ENCODE peak calls at places on chromosomes 4 and X, in five cellular contexts. B is GM06990, K is testis, E is PC-3, G is astrocyte of the spinal cord. P is an unnamed sample.

GRCh38 chr4:149347139-149347538 is 468.5 kb downstream of the IQCM start:
- DNase-seq in E (no peak), G (no peak), K (no peak), B (no peak), P (no peak)

GRCh38 chr4:48241731-48242130 is 27.9 kb downstream of the TEC start:
- DNase-seq in B (no peak), K (no peak), G (no peak), E (no peak), P (no peak)

GRCh38 chr4:3192188-3192587 is 56.8 kb upstream of the MSANTD1 start:
- DNase-seq in K (no peak), E (no peak), G (no peak), B (no peak), P (no peak)

GRCh38 chr4:162497564-162498167 is 333.9 kb upstream of the FSTL5 start:
- DNase-seq in K (no peak), B (no peak), G (peak; percentile 48), E (peak; percentile 42), P (no peak)

GRCh38 chr4:26784207-26784606 is 76.4 kb upstream of the STIM2 start:
- DNase-seq in E (no peak), B (no peak), K (no peak), G (no peak), P (no peak)

GRCh38 chr4:153428816-153429592 is 37.2 kb upstream of the TMEM131L start:
- DNase-seq in K (no peak), E (no peak), B (no peak), G (no peak), P (no peak)

GRCh38 chr4:41212221-41213203 is 1.8 kb downstream of the APBB2 start:
- DNase-seq in K (peak; percentile 46), B (no peak), G (peak; percentile 69), E (peak; percentile 72), P (peak; percentile 62)

GRCh38 chrX:111151764-111152163 is 55.8 kb downstream of the PAK3 start:
- DNase-seq in G (no peak), K (no peak), E (peak; percentile 61), B (no peak), P (no peak)

GRCh38 chr4:149823770-149824221 is 8.2 kb upstream of the IQCM start:
- DNase-seq in E (peak; percentile 79), B (no peak), K (no peak), G (peak; percentile 87), P (no peak)

GRCh38 chrX:9538544-9539045 is 73.7 kb downstream of the TBL1X start:
- DNase-seq in B (no peak), K (peak; percentile 54), E (no peak), G (no peak), P (peak; percentile 62)

GRCh38 chrX:136528645-136529315 is 3.2 kb upstream of the VGLL1 start:
- DNase-seq in K (no peak), E (peak; percentile 52), B (no peak), G (no peak), P (no peak)

GRCh38 chr4:4866124-4866832 is 6.8 kb downstream of the MSX1 start:
- DNase-seq in B (peak; percentile 44), G (peak; percentile 27), K (no peak), E (no peak), P (no peak)

GRCh38 chrX:52346462-52347165 is 22.2 kb upstream of the XAGE2 start:
- DNase-seq in B (no peak), K (no peak), G (no peak), E (peak; percentile 84), P (no peak)

GRCh38 chr4:11773798-11774197 is 345.1 kb upstream of the HS3ST1 start:
- DNase-seq in B (no peak), G (no peak), K (no peak), E (no peak), P (no peak)

GRCh38 chr4:186304816-186305520 is 39.0 kb downstream of the F11 start:
- DNase-seq in E (no peak), B (no peak), G (no peak), K (no peak), P (no peak)

GRCh38 chr4:179399054-179399782 is 1957.0 kb upstream of the AGA start:
- DNase-seq in E (no peak), B (no peak), K (no peak), G (no peak), P (no peak)

GRCh38 chr4:657338-658030 is 16.6 kb downstream of the ATP5ME start:
- DNase-seq in E (no peak), K (no peak), G (no peak), B (no peak), P (no peak)

GRCh38 chrX:102765217-102765616 is 44.7 kb downstream of the GPRASP3 start:
- DNase-seq in B (no peak), K (no peak), E (peak; percentile 85), G (peak; percentile 60), P (no peak)

GRCh38 chrX:7582191-7582590 is 260.8 kb upstream of the VCX start:
- DNase-seq in K (no peak), E (no peak), G (no peak), B (no peak), P (no peak)

GRCh38 chr4:111209706-111210105 is 586.8 kb upstream of the PITX2 start:
- DNase-seq in G (no peak), K (no peak), E (no peak), B (no peak), P (no peak)

GRCh38 chrX:65712005-65712861 is 44.8 kb downstream of the MSN start:
- DNase-seq in B (no peak), E (no peak), G (no peak), K (no peak), P (no peak)

GRCh38 chr4:26239796-26240195 is 81.0 kb upstream of the RBPJ start:
- DNase-seq in K (no peak), E (no peak), B (no peak), G (no peak), P (no peak)

GRCh38 chr4:8315343-8316250 is 46.0 kb downstream of the HTRA3 start:
- DNase-seq in B (no peak), K (peak; percentile 49), G (peak; percentile 79), E (peak; percentile 80), P (no peak)

GRCh38 chrX:100677616-100678181 is 33.7 kb downstream of the SRPX2 start:
- DNase-seq in E (no peak), K (no peak), B (no peak), G (peak; percentile 53), P (no peak)

GRCh38 chr4:70946944-70947343 is 44.8 kb downstream of the MOB1B start:
- DNase-seq in E (no peak), K (no peak), G (no peak), B (no peak), P (no peak)

GRCh38 chr4:72357908-72358307 is 211.1 kb downstream of the ADAMTS3 start:
- DNase-seq in K (no peak), B (no peak), G (no peak), E (no peak), P (no peak)

GRCh38 chr4:30605616-30606015 is 114.6 kb upstream of the PCDH7 start:
- DNase-seq in G (peak; percentile 36), K (no peak), B (no peak), E (no peak), P (no peak)

GRCh38 chrX:105323951-105324350 is 103.5 kb upstream of the TEX13A start:
- DNase-seq in E (peak; percentile 84), G (peak; percentile 66), K (no peak), B (no peak), P (no peak)

GRCh38 chr4:169115897-169116254 is 105.8 kb upstream of the CBR4 start:
- DNase-seq in B (no peak), G (peak; percentile 96), E (peak; percentile 87), K (no peak), P (peak; percentile 35)

GRCh38 chrX:46294234-46294633 is 251.0 kb downstream of the ZNF674 start:
- DNase-seq in G (peak; percentile 69), B (no peak), E (no peak), K (no peak), P (no peak)

GRCh38 chrX:109660756-109661155 is 35.8 kb upstream of the KCNE5 start:
- DNase-seq in E (no peak), B (no peak), G (peak; percentile 11), K (no peak), P (no peak)

GRCh38 chrX:38634665-38635064 is 73.3 kb downstream of the TSPAN7 start:
- DNase-seq in B (no peak), G (no peak), K (no peak), E (no peak), P (no peak)

GRCh38 chr4:98341309-98341708 is 80.1 kb downstream of the RAP1GDS1 start:
- DNase-seq in G (peak; percentile 32), B (no peak), K (no peak), E (no peak), P (no peak)

GRCh38 chrX:69153060-69153730 is 12.1 kb downstream of the PJA1 start:
- DNase-seq in K (peak; percentile 51), E (no peak), G (no peak), B (no peak), P (no peak)

GRCh38 chr4:18689308-18689915 is 667.9 kb upstream of the LCORL start:
- DNase-seq in B (no peak), K (peak; percentile 80), E (peak; percentile 76), G (peak; percentile 74), P (no peak)

DNA sequence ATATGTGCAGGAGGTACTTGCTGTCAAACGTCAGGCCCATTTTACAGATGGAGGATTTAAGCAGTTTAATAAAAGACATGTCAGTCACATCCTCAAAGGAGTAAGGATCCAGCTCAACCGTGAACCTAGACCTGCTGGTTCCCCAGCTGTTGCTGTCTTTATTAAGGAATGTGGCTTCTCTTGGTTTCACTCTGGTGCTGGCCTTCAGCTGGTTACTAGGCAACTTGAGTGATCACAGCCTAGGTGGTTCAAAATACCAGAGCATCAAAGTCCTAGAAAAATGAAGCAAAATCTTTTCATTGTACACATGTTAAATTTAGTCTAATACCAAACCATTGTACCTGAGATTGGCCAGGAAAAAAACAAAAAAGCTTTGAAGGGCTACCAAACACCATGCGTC is 32.7 kb upstream of the GLRA2 start:
- DNase-seq in K (no peak), E (no peak), B (no peak), G (peak; percentile 3), P (no peak)
- H3K4me3 ChIP-seq in K (no peak overlapping the region), E (no peak overlapping the region), B (no peak overlapping the region), G (no peak overlapping the region), P (no peak overlapping the region)

GRCh38 chrX:16171944-16172343 is 4.7 kb downstream of the MAGEB17 start:
- DNase-seq in G (no peak), E (no peak), K (no peak), B (no peak), P (no peak)

GRCh38 chrX:16175329-16175728 is 8.0 kb downstream of the MAGEB17 start:
- DNase-seq in K (no peak), B (no peak), G (no peak), E (no peak), P (no peak)

GRCh38 chrX:16167181-16167580 is at the start of gene MAGEB17:
- DNase-seq in K (no peak), G (no peak), B (no peak), E (no peak), P (no peak)

GRCh38 chrX:16172391-16172790 is 5.1 kb downstream of the MAGEB17 start:
- DNase-seq in E (no peak), G (no peak), B (no peak), K (no peak), P (no peak)

GRCh38 chrX:16171039-16171438 is 3.8 kb downstream of the MAGEB17 start:
- DNase-seq in B (no peak), E (no peak), G (no peak), K (no peak), P (no peak)
- H3K4me3 ChIP-seq in B (no peak overlapping the region), E (no peak overlapping the region), G (no peak overlapping the region), K (no peak overlapping the region), P (no peak overlapping the region)

GRCh38 chrX:71450433-71451106 is 82.3 kb upstream of the OGT start:
- DNase-seq in G (no peak), B (no peak), K (no peak), E (no peak), P (no peak)
- H3K4me3 ChIP-seq in G (no peak overlapping the region), B (no peak overlapping the region), K (no peak overlapping the region), E (no peak overlapping the region), P (no peak overlapping the region)

GRCh38 chr4:181685911-181686310 is 557.3 kb upstream of the TENM3 start:
- DNase-seq in E (no peak), B (no peak), K (no peak), G (peak; percentile 86), P (no peak)
- H3K4me3 ChIP-seq in E (no peak overlapping the region), B (no peak overlapping the region), K (no peak overlapping the region), G (no peak overlapping the region), P (no peak overlapping the region)

P was measured in mucosa of descending colon.